ENCODE peak calls at places on chromosomes 5 and 9, in seven cellular contexts. D is AG09309, A is GM23338, U is MM.1S, N is heart right ventricle, J is HCT116, B is fibroblast of lung. R is an unnamed sample.

GRCh38 chr9:18632624-18633407 is 158.9 kb downstream of the ADAMTSL1 start:
- DNase-seq in D (peak), A (no peak), U (no peak), N (peak), J (no peak), B (peak), R (peak)

GRCh38 chr9:72589684-72590555 is 68.5 kb downstream of the TMC1 start:
- DNase-seq in D (no peak), A (no peak), U (no peak), N (no peak), J (no peak), B (peak), R (no peak)

GRCh38 chr9:72454871-72455471 is 66.4 kb upstream of the TMC1 start:
- DNase-seq in D (no peak), A (peak), U (no peak), N (no peak), J (no peak), B (no peak), R (no peak)

GRCh38 chr9:16221350-16221749 is 649.1 kb downstream of the BNC2 start:
- DNase-seq in D (no peak), A (no peak), U (no peak), N (no peak), J (no peak), B (no peak), R (no peak)

GRCh38 chr9:91583161-91583875 is 159.7 kb upstream of the NFIL3 start:
- DNase-seq in D (no peak), A (no peak), U (no peak), N (no peak), J (no peak), B (no peak), R (no peak)

GRCh38 chr9:81955625-81956024 is 12.3 kb downstream of the SPATA31D3 start:
- DNase-seq in D (no peak), A (no peak), U (no peak), N (no peak), J (no peak), B (no peak), R (no peak)

GRCh38 chr9:84858373-84858772 is 188.8 kb downstream of the NTRK2 start:
- DNase-seq in D (no peak), A (no peak), U (no peak), N (peak), J (no peak), B (no peak), R (no peak)

GRCh38 chr5:14513266-14513665 is 68.3 kb upstream of the OTULINL start:
- DNase-seq in D (no peak), A (peak), U (no peak), N (no peak), J (no peak), B (no peak), R (no peak)

GRCh38 chr9:105119166-105119565 is 125.3 kb upstream of the SLC44A1 start:
- DNase-seq in D (no peak), A (no peak), U (no peak), N (no peak), J (no peak), B (no peak), R (no peak)

GRCh38 chr9:27665121-27665520 is 91.8 kb upstream of the C9orf72 start:
- DNase-seq in D (no peak), A (peak), U (no peak), N (no peak), J (no peak), B (no peak), R (no peak)

GRCh38 chr5:33973271-33973670 is 11.2 kb downstream of the SLC45A2 start:
- DNase-seq in D (no peak), A (no peak), U (peak), N (no peak), J (no peak), B (no peak), R (no peak)

GRCh38 chr9:30932226-30932625 is 1452.2 kb upstream of the ACO1 start:
- DNase-seq in D (no peak), A (no peak), U (no peak), N (no peak), J (peak), B (peak), R (no peak)

GRCh38 chr5:93355691-93356090 is 225.3 kb downstream of the NR2F1-AS1 start:
- DNase-seq in D (no peak), A (no peak), U (no peak), N (no peak), J (no peak), B (no peak), R (no peak)

GRCh38 chr5:14424011-14424685 is 157.4 kb upstream of the OTULINL start:
- DNase-seq in D (no peak), A (no peak), U (no peak), N (no peak), J (no peak), B (peak), R (no peak)

DNA sequence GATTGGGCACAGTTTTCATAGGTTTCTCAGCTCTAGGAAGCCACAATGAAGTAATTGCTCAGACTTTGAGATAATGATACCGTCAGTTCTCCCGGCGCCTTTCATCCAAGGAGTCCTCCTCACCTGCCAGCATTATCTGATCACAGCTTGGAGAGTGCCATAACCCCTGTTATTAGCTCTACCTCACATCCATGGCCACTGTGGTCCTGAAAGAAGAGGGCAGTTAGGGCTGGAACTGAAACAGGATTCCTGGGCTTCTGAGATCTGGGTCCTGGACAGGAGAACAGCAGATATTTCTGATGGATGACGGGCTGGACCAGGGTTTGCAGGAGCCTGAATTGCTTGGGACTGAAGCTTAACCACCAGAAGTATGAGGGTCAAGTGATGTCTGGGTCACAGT is 13.5 kb downstream of the RGS3 start:
- DNase-seq in D (no peak), A (no peak), U (no peak), N (no peak), J (no peak), B (no peak), R (no peak)
- TF ChIP-seq CTCF in D (no peak), A (no peak), U (no peak), N (no peak), J (no peak), B (no peak), R (no peak)

GRCh38 chr5:158879993-158880392 is 219.7 kb downstream of the EBF1 start:
- DNase-seq in D (no peak), A (no peak), U (no peak), N (no peak), J (no peak), B (no peak), R (no peak)

GRCh38 chr5:158882236-158882635 is 217.5 kb downstream of the EBF1 start:
- DNase-seq in D (no peak), A (no peak), U (no peak), N (no peak), J (no peak), B (no peak), R (no peak)

GRCh38 chr5:158882660-158883059 is 217.1 kb downstream of the EBF1 start:
- DNase-seq in D (no peak), A (no peak), U (no peak), N (no peak), J (no peak), B (no peak), R (no peak)

GRCh38 chr5:158880514-158881001 is 219.2 kb downstream of the EBF1 start:
- DNase-seq in D (no peak), A (no peak), U (no peak), N (no peak), J (no peak), B (no peak), R (no peak)

GRCh38 chr5:158881076-158881880 is 218.4 kb downstream of the EBF1 start:
- DNase-seq in D (no peak), A (no peak), U (no peak), N (no peak), J (no peak), B (no peak), R (no peak)
- H3K4me3 ChIP-seq in D (no peak), A (no peak), U (no peak), N (no peak), J (no peak), B (no peak), R (no peak)

DNA sequence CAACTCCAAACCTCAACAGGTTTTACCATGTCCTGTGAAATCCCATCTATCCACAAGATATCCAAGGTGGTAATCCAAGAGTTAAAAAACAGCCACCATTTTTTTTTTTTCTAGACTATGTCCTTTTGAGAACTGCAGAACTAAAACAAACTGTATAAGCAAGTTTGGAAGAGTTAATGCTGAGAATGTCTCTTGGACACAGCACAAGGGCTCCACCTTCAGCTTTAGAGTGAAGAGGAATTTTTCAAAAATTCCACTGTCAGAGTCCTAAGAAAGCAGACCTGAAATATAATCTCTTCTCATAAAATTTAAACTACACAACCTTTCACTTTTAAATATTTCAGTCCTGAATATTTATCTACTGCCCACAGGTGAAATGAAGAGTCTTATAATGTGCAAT is 167.8 kb upstream of the CCNG1 start:
- DNase-seq in D (no peak), A (peak), U (peak), N (no peak), J (no peak), B (peak), R (no peak)
- TF ChIP-seq CTCF in D (no peak), A (peak), U (peak), N (no peak), J (peak), B (no peak), R (no peak)

GRCh38 chr9:136244776-136245193 is 827 bp downstream of the QSOX2 start:
- DNase-seq in D (no peak), A (no peak), U (no peak), N (no peak), J (no peak), B (no peak), R (no peak)

GRCh38 chr9:136242908-136243525 is 2.6 kb downstream of the QSOX2 start:
- DNase-seq in D (no peak), A (peak), U (no peak), N (no peak), J (no peak), B (no peak), R (no peak)

GRCh38 chr9:136244116-136244775 is 1.4 kb downstream of the QSOX2 start:
- DNase-seq in D (no peak), A (no peak), U (peak), N (no peak), J (no peak), B (peak), R (no peak)

GRCh38 chr9:136242248-136242647 is 3.4 kb downstream of the QSOX2 start:
- DNase-seq in D (no peak), A (no peak), U (no peak), N (no peak), J (no peak), B (no peak), R (no peak)

DNA sequence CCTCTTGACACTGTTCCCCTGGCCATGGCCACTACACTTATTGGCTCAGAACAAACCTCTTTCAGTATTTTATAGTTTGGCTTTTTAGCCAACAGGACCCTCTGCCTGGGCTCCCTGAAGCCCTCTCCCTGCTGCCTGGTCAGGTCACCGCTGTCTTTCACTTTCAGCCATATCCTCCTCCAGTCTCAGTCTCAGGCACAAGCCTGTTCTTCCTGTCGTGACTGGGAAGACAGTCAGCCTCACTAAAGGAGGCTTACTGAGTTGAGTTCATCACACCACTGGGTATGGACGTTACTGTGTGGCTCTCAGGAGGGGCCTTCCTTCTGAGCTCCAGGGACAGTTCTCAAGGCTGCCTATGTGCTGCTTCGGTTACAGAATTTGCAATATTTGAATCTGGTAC is 2.0 kb downstream of the QSOX2 start:
- DNase-seq in D (no peak), A (no peak), U (peak), N (no peak), J (no peak), B (no peak), R (no peak)
- H3K4me3 ChIP-seq in D (no peak), A (peak), U (peak), N (no peak), J (no peak), B (no peak), R (no peak)

GRCh38 chr5:120803282-120803681 is 339.2 kb downstream of the PRR16 start:
- DNase-seq in D (no peak), A (peak), U (peak), N (no peak), J (peak), B (peak), R (no peak)
- TF ChIP-seq CTCF in D (no peak), A (peak), U (peak), N (no peak), J (peak), B (no peak), R (no peak)

GRCh38 chr9:97802276-97802675 is 50.8 kb upstream of the FOXE1 start:
- DNase-seq in D (no peak), A (no peak), U (no peak), N (no peak), J (peak), B (peak), R (no peak)

GRCh38 chr9:97801180-97801579 is 51.8 kb upstream of the FOXE1 start:
- DNase-seq in D (no peak), A (no peak), U (no peak), N (no peak), J (no peak), B (no peak), R (no peak)

GRCh38 chr9:97806721-97807120 is 46.3 kb upstream of the FOXE1 start:
- DNase-seq in D (no peak), A (no peak), U (no peak), N (no peak), J (no peak), B (no peak), R (no peak)

GRCh38 chr9:97804059-97804365 is 49.0 kb upstream of the FOXE1 start:
- DNase-seq in D (no peak), A (no peak), U (no peak), N (no peak), J (no peak), B (no peak), R (no peak)

GRCh38 chr9:97803167-97804058 is 49.6 kb upstream of the FOXE1 start:
- DNase-seq in D (no peak), A (peak), U (peak), N (peak), J (peak), B (peak), R (no peak)
- H3K4me3 ChIP-seq in D (peak), A (peak), U (peak), N (peak), J (peak), B (peak), R (peak)

R was measured in BJ.